ENCODE peak calls at places on chromosomes 7 and 10, in nine cellular contexts. G, S, R, J, Q, Z, E, B and M are unnamed samples.

GRCh38 chr7:30810986-30811385 is 39.8 kb downstream of the MINDY4 start:
- DNase-seq in S (no peak), G (no peak), Q (no peak), J (no peak), E (no peak), B (no peak), R (no peak), Z (no peak), M (no peak)

GRCh38 chr7:143987513-143987912 is 12.6 kb upstream of the OR6B1 start:
- DNase-seq in E (no peak), J (no peak), B (no peak), Z (peak; percentile 44), G (no peak), R (no peak), S (no peak), Q (no peak), M (no peak)

GRCh38 chr7:105782391-105783063 is 93.9 kb downstream of the ATXN7L1 start:
- DNase-seq in E (no peak), Z (no peak), J (no peak), S (no peak), Q (peak; percentile 95), B (no peak), R (no peak), G (no peak), M (peak; percentile 96)

GRCh38 chr7:76071316-76072242 is 23.7 kb downstream of the MDH2 start:
- DNase-seq in E (peak; percentile 58), B (peak; percentile 59), Z (no peak), J (no peak), G (no peak), Q (no peak), S (no peak), R (peak; percentile 15), M (no peak)

GRCh38 chr7:85659364-85659763 is 472.5 kb upstream of the SEMA3D start:
- DNase-seq in Z (no peak), B (no peak), R (no peak), S (no peak), J (no peak), Q (peak; percentile 61), E (no peak), G (no peak), M (peak; percentile 70)

GRCh38 chr10:77763453-77764430 is 126.1 kb upstream of the KCNMA1 start:
- DNase-seq in S (no peak), R (no peak), B (no peak), G (peak; percentile 16), E (peak; percentile 22), Z (peak; percentile 89), Q (peak; percentile 22), J (no peak), M (peak; percentile 52)

GRCh38 chr10:72081772-72082590 is 6.4 kb downstream of the SPOCK2 start:
- DNase-seq in E (no peak), G (no peak), Q (no peak), B (no peak), S (no peak), Z (no peak), J (no peak), R (peak; percentile 23), M (peak; percentile 90)

GRCh38 chr7:106041140-106041717 is 70.9 kb downstream of the SYPL1 start:
- DNase-seq in R (peak; percentile 80), Z (peak; percentile 40), Q (peak; percentile 71), S (peak; percentile 47), B (peak; percentile 65), G (peak; percentile 88), E (peak; percentile 85), J (peak; percentile 72), M (peak; percentile 79)

GRCh38 chr10:9238041-9238440 is 1183.6 kb downstream of the GATA3 start:
- DNase-seq in Q (no peak), S (no peak), R (no peak), G (no peak), E (no peak), J (no peak), B (no peak), Z (no peak), M (peak; percentile 1)

GRCh38 chr10:70736470-70736982 is 48.7 kb downstream of the TBATA start:
- DNase-seq in G (no peak), Q (no peak), J (no peak), S (no peak), Z (no peak), E (no peak), B (no peak), R (no peak), M (no peak)

GRCh38 chr7:68564741-68565140 is 1033.5 kb upstream of the AUTS2 start:
- DNase-seq in B (no peak), Z (no peak), G (no peak), Q (no peak), S (no peak), J (no peak), R (no peak), E (no peak), M (no peak)

GRCh38 chr10:102395677-102396197 is at the start of gene NFKB2:
- DNase-seq in B (peak; percentile 70), Q (peak; percentile 70), J (peak; percentile 32), E (no peak), R (peak; percentile 42), S (no peak), Z (peak; percentile 35), G (no peak), M (no peak)

GRCh38 chr7:151299530-151299929 is 42.1 kb upstream of the NUB1 start:
- DNase-seq in J (no peak), S (no peak), G (no peak), B (no peak), R (no peak), Q (no peak), Z (no peak), E (no peak), M (no peak)

GRCh38 chr7:47720141-47720906 is 138.4 kb upstream of the TNS3 start:
- DNase-seq in S (no peak), G (no peak), R (peak; percentile 59), Z (peak; percentile 63), J (peak; percentile 36), Q (peak; percentile 82), B (no peak), E (no peak), M (no peak)

DNA sequence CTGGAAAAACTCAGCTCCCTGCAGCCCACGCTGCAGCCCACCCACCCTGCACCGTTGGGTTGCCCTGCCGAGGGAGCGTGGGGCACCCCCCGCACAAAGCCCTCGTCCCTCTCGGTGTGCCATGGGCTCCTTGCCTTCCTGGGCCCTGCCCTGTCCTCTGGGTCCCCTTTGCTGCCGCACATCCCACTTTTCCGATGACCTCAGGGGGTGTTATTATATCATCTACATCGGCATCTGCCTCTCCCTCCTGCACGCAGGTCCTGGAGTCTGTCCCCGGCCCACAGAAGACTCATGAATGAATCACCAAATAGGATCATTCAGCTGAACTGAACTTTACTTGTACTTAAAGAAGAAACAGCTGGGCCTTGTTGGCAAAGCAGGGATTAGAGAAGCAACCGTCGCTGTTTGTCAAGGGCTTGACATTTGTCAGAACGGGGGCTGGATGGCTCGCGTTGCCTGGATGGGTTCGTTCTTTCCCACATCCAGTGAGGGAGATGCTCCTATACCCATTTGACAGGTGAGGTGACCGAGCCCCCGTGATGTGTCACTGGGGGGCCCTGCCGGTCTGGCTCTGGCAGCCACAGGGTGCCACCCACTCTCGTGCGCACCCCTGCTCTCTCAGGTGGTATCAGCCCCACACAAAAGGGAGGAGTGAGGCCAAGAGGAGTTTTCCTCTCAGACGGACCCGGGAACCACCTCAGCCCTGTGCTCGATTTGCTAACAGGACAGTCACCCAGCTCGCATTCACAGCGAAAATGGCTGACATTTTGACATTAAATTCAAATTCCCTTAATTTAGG is 58.6 kb upstream of the EBF3 start:
- DNase-seq in J (no peak), B (peak; percentile 3), S (no peak), G (no peak), Z (no peak), R (no peak), E (no peak), Q (peak; percentile 98), M (peak; percentile 69)
- TF ChIP-seq EZH2phosphoT487 in J (no peak), B (no peak), S (no peak), G (no peak), Z (no peak), R (no peak), E (no peak), Q (no peak), M (no peak)

GRCh38 chr7:29596593-29597178 is 33.1 kb downstream of the PRR15 start:
- DNase-seq in S (no peak), B (no peak), J (no peak), Q (peak; percentile 60), G (no peak), R (no peak), E (no peak), Z (no peak), M (no peak)
- H3K4me1 ChIP-seq in S (no peaks in the 10 kb centered on the region), B (no peaks in the 10 kb centered on the region), J (no peaks in the 10 kb centered on the region), Q (peaks cover 24% of the 10 kb centered on the region), G (no peaks in the 10 kb centered on the region), R (no peaks in the 10 kb centered on the region), E (no peaks in the 10 kb centered on the region), Z (no peaks in the 10 kb centered on the region), M (peaks cover 18% of the 10 kb centered on the region)

GRCh38 chr7:101879565-101879964 is 62.1 kb downstream of the CUX1 start:
- DNase-seq in Q (no peak), B (no peak), E (no peak), R (no peak), J (no peak), S (no peak), Z (no peak), G (no peak), M (no peak)

GRCh38 chr7:101875215-101875846 is 57.9 kb downstream of the CUX1 start:
- DNase-seq in G (no peak), R (no peak), B (no peak), Q (no peak), E (no peak), S (no peak), J (no peak), Z (no peak), M (no peak)

GRCh38 chr7:101878938-101879337 is 61.5 kb downstream of the CUX1 start:
- DNase-seq in J (peak; percentile 54), G (no peak), Z (no peak), S (no peak), B (no peak), R (no peak), E (no peak), Q (no peak), M (no peak)

GRCh38 chr7:101880536-101881443 is 63.4 kb downstream of the CUX1 start:
- DNase-seq in R (no peak), G (no peak), Q (peak; percentile 48), B (no peak), E (no peak), S (no peak), Z (no peak), J (no peak), M (peak; percentile 52)

GRCh38 chr7:101877882-101878591 is 60.6 kb downstream of the CUX1 start:
- DNase-seq in J (no peak), R (no peak), B (no peak), Q (no peak), E (no peak), Z (no peak), G (peak; percentile 45), S (no peak), M (no peak)
- TF ChIP-seq EZH2phosphoT487 in J (no peak), R (no peak), B (no peak), Q (no peak), E (no peak), Z (no peak), G (no peak), S (no peak), M (no peak)

GRCh38 chr10:89280501-89280900 is 21.3 kb upstream of the IFIT2 start:
- DNase-seq in S (no peak), B (no peak), J (no peak), G (no peak), Z (no peak), Q (no peak), R (no peak), E (no peak), M (no peak)
- H3K4me1 ChIP-seq in S (peaks cover 52% of the 10 kb centered on the region), B (peaks cover 28% of the 10 kb centered on the region), J (no peaks in the 10 kb centered on the region), G (peaks cover 11% of the 10 kb centered on the region), Z (no peaks in the 10 kb centered on the region), Q (peaks cover 92% of the 10 kb centered on the region), R (peaks cover 58% of the 10 kb centered on the region), E (peaks cover 21% of the 10 kb centered on the region), M (peaks cover 85% of the 10 kb centered on the region)